ENCODE peak calls at places on chromosome 13, in nine cellular contexts. X is dorsolateral prefrontal cortex; U is glutamatergic neuron; V is GM10248; B is activated CD8-positive, alpha-beta T cell treated with anti-CD3 and anti-CD28 coated beads for 36 hours; N is AG04450; R is stomach; S is GM06990; I is ascending aorta. D is an unnamed sample.

GRCh38 chr13:20482275-20482761 is 43.3 kb downstream of the CRYL1 start:
- DNase-seq in X (no peak), U (no peak), V (no peak), B (no peak), N (no peak), R (no peak), S (no peak), I (no peak), D (no peak)

GRCh38 chr13:96994030-96994848 is at the start of gene OXGR1:
- DNase-seq in X (no peak), U (peak; percentile 19), V (no peak), B (no peak), N (no peak), R (no peak), S (no peak), I (no peak), D (peak; percentile 12)

GRCh38 chr13:73251866-73252265 is 193.1 kb downstream of the KLF5 start:
- DNase-seq in X (no peak), U (no peak), V (no peak), B (no peak), N (no peak), R (no peak), S (no peak), I (no peak), D (no peak)

GRCh38 chr13:51067376-51068125 is 43.5 kb downstream of the C13orf42 start:
- DNase-seq in X (no peak), U (no peak), V (no peak), B (no peak), N (no peak), R (no peak), S (no peak), I (no peak), D (no peak)

GRCh38 chr13:59638404-59638803 is 525.3 kb downstream of the DIAPH3 start:
- DNase-seq in X (no peak), U (no peak), V (no peak), B (no peak), N (no peak), R (no peak), S (no peak), I (no peak), D (no peak)

GRCh38 chr13:72782717-72783116 is 784 bp downstream of the PIBF1 start:
- DNase-seq in X (no peak), U (no peak), V (no peak), B (peak; percentile 10), N (no peak), R (no peak), S (no peak), I (no peak), D (no peak)

GRCh38 chr13:109105899-109106298 is 476.5 kb downstream of the MYO16 start:
- DNase-seq in X (no peak), U (no peak), V (no peak), B (no peak), N (peak; percentile 2), R (no peak), S (no peak), I (no peak), D (no peak)

GRCh38 chr13:73767747-73768315 is 366.4 kb downstream of the KLF12 start:
- DNase-seq in X (no peak), U (peak; percentile 53), V (no peak), B (peak; percentile 64), N (no peak), R (no peak), S (no peak), I (no peak), D (peak; percentile 3)

GRCh38 chr13:98476106-98476505 is 100.8 kb downstream of the STK24 start:
- DNase-seq in X (no peak), U (no peak), V (peak; percentile 68), B (peak; percentile 71), N (no peak), R (no peak), S (no peak), I (no peak), D (no peak)

GRCh38 chr13:76489299-76489698 is 396.9 kb downstream of the KCTD12 start:
- DNase-seq in X (no peak), U (no peak), V (no peak), B (no peak), N (no peak), R (no peak), S (no peak), I (no peak), D (no peak)

GRCh38 chr13:102869948-102870676 is 24.3 kb downstream of the ERCC5 start:
- DNase-seq in X (no peak), U (no peak), V (no peak), B (no peak), N (no peak), R (no peak), S (no peak), I (no peak), D (no peak)

GRCh38 chr13:66618702-66619101 is 611.4 kb downstream of the PCDH9 start:
- DNase-seq in X (no peak), U (no peak), V (peak; percentile 14), B (no peak), N (peak; percentile 11), R (no peak), S (no peak), I (no peak), D (no peak)

DNA sequence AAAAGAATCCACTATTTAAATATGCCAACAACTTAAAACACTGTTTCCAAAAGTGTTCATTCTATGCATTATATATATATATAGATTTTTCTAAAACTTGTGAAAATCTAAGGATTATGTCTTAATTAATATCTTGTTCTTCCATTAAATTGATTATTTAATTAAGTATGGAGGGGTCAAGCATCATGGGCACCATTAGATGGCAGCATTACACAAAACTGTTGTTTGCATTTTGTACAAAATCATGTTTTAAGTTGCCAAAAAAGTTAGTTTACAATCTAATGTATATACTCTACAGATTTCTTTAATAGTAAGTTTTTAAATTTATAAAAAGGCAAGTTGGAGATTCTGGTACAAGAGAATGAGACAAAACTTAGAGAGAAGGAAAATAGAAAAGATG is 213.2 kb upstream of the EDNRB start:
- DNase-seq in X (no peak), U (no peak), V (no peak), B (no peak), N (no peak), R (no peak), S (no peak), I (no peak), D (no peak)
- TF ChIP-seq CTCF in X (peak; percentile 29), U (no peak), V (peak; percentile 35), B (no peak), N (peak; percentile 49), R (no peak), S (peak; percentile 12), I (no peak), D (peak; percentile 41)

GRCh38 chr13:99766641-99767045 is 204.9 kb downstream of the ZIC5 start:
- DNase-seq in X (no peak), U (no peak), V (no peak), B (no peak), N (no peak), R (no peak), S (no peak), I (no peak), D (no peak)

GRCh38 chr13:99760456-99760855 is 211.1 kb downstream of the ZIC5 start:
- DNase-seq in X (no peak), U (no peak), V (no peak), B (no peak), N (no peak), R (no peak), S (no peak), I (no peak), D (no peak)

GRCh38 chr13:99768986-99769385 is 202.6 kb downstream of the ZIC5 start:
- DNase-seq in X (no peak), U (no peak), V (no peak), B (no peak), N (no peak), R (no peak), S (no peak), I (no peak), D (no peak)

GRCh38 chr13:99765869-99766268 is 205.7 kb downstream of the ZIC5 start:
- DNase-seq in X (no peak), U (no peak), V (no peak), B (no peak), N (no peak), R (no peak), S (no peak), I (no peak), D (no peak)
- TF ChIP-seq CTCF in X (no peak), U (no peak), V (no peak), B (no peak), N (no peak), R (no peak), S (no peak), I (no peak), D (no peak)

GRCh38 chr13:71483733-71484132 is 383.3 kb downstream of the DACH1 start:
- DNase-seq in X (no peak), U (no peak), V (no peak), B (no peak), N (no peak), R (no peak), S (no peak), I (no peak), D (no peak)

DNA sequence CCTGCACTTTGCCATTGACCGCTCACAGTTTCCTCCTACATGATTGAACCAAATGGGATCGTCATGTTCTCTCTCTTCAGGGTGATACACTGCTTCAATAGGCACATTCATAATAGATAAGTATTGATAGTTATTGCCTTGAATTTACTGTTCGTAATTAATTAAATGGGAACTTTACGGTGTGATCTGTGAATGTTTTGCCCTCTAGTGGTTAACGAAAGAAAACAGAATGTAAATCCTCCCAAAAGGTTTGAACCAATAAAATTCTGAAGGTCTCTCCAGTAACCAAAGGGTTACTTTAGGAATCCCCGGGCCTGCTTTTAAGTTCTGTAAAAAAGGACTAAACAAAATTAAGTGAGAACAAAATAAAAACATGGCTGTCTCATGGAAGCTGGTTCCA is 389.3 kb downstream of the DACH1 start:
- DNase-seq in X (no peak), U (no peak), V (peak; percentile 5), B (no peak), N (no peak), R (no peak), S (no peak), I (no peak), D (no peak)
- TF ChIP-seq CTCF in X (peak; percentile 28), U (peak; percentile 80), V (no peak), B (peak; percentile 45), N (peak; percentile 38), R (no peak), S (peak; percentile 39), I (no peak), D (peak; percentile 66)

GRCh38 chr13:79482271-79482970 is 1.5 kb downstream of the NDFIP2 start:
- DNase-seq in X (no peak), U (no peak), V (no peak), B (no peak), N (no peak), R (no peak), S (no peak), I (no peak), D (no peak)

GRCh38 chr13:79481685-79482052 is 714 bp downstream of the NDFIP2 start:
- DNase-seq in X (no peak), U (no peak), V (peak; percentile 19), B (peak; percentile 82), N (no peak), R (peak; percentile 28), S (no peak), I (no peak), D (no peak)

GRCh38 chr13:79483302-79483701 is 2.3 kb downstream of the NDFIP2 start:
- DNase-seq in X (no peak), U (no peak), V (no peak), B (no peak), N (no peak), R (no peak), S (no peak), I (no peak), D (no peak)

GRCh38 chr13:79477968-79478367 is 3.0 kb upstream of the NDFIP2 start:
- DNase-seq in X (peak; percentile 31), U (no peak), V (no peak), B (no peak), N (no peak), R (no peak), S (no peak), I (no peak), D (no peak)

GRCh38 chr13:79480954-79481684 is at the start of gene NDFIP2:
- DNase-seq in X (peak; percentile 76), U (peak; percentile 89), V (peak; percentile 80), B (peak; percentile 90), N (peak; percentile 58), R (peak; percentile 89), S (peak; percentile 92), I (peak; percentile 91), D (peak; percentile 82)
- TF ChIP-seq CTCF in X (no peak), U (no peak), V (no peak), B (no peak), N (no peak), R (no peak), S (no peak), I (no peak), D (no peak)

D was measured in neural crest cell.